ENCODE peak calls at places on chromosomes 1 and 21, in ten cellular contexts. X is CD8-positive, alpha-beta T cell; T is HCT116; A is astrocyte of the cerebellum; U is heart left ventricle; W is PC-9; Q is RWPE2; G is endothelial cell of umbilical vein; Y is lung; Z is mammary epithelial cell. P is an unnamed sample.

GRCh38 chr1:116571215-116571919 is 541 bp upstream of the CD58 start:
- DNase-seq in X (no peak), Q (no peak), T (no peak), Z (peak; percentile 48), A (no peak), W (no peak), Y (no peak), G (no peak), U (no peak), P (no peak)

GRCh38 chr1:40986929-40987328 is 7.4 kb downstream of the CTPS1 start:
- DNase-seq in G (peak; percentile 41), X (no peak), A (no peak), Y (no peak), U (no peak), Q (no peak), Z (no peak), W (no peak), T (no peak), P (no peak)

GRCh38 chr21:16358784-16359183 is 629.0 kb downstream of the USP25 start:
- DNase-seq in Q (no peak), U (no peak), Z (no peak), A (no peak), Y (no peak), T (no peak), W (no peak), X (no peak), G (no peak), P (no peak)

GRCh38 chr1:208269338-208269666 is 25.1 kb upstream of the PLXNA2 start:
- DNase-seq in T (no peak), X (no peak), G (no peak), Z (no peak), Q (no peak), U (no peak), W (no peak), A (no peak), Y (no peak), P (no peak)

GRCh38 chr1:114322207-114322606 is 168.5 kb upstream of the SYT6 start:
- DNase-seq in A (no peak), T (no peak), W (no peak), Y (no peak), Z (no peak), G (no peak), Q (no peak), U (no peak), X (no peak), P (no peak)

GRCh38 chr1:178997428-178997827 is 28.3 kb upstream of the FAM20B start:
- DNase-seq in A (no peak), X (no peak), U (no peak), Z (no peak), Y (no peak), Q (no peak), T (no peak), W (no peak), G (no peak), P (no peak)

GRCh38 chr1:18546026-18546425 is 65.3 kb downstream of the KLHDC7A start:
- DNase-seq in Z (no peak), G (no peak), T (no peak), Y (no peak), Q (no peak), U (no peak), X (no peak), W (no peak), A (no peak), P (no peak)

GRCh38 chr1:87151500-87152421 is 176.9 kb upstream of the LMO4 start:
- DNase-seq in Z (no peak), U (peak; percentile 78), T (no peak), A (no peak), Q (no peak), X (no peak), Y (peak; percentile 67), G (peak; percentile 64), W (peak; percentile 71), P (no peak)

GRCh38 chr1:82400521-82400920 is 599.8 kb downstream of the ADGRL2 start:
- DNase-seq in A (no peak), Z (no peak), Y (no peak), U (no peak), W (no peak), G (peak; percentile 84), Q (no peak), X (no peak), T (no peak), P (no peak)

GRCh38 chr1:74162333-74162732 is 35.6 kb downstream of the LRRIQ3 start:
- DNase-seq in Z (no peak), A (no peak), Y (no peak), G (no peak), Q (no peak), T (no peak), W (no peak), X (no peak), U (no peak), P (no peak)

GRCh38 chr1:31575373-31576140 is 758 bp upstream of the TINAGL1 start:
- DNase-seq in Y (peak; percentile 83), U (no peak), W (peak; percentile 91), G (no peak), X (peak; percentile 41), Q (peak; percentile 93), Z (peak; percentile 95), A (no peak), T (peak; percentile 86), P (no peak)

GRCh38 chr21:32915099-32915498 is 110.6 kb upstream of the OLIG2 start:
- DNase-seq in W (no peak), T (no peak), A (no peak), Q (no peak), X (no peak), U (no peak), Z (no peak), Y (no peak), G (no peak), P (no peak)

GRCh38 chr1:50450861-50451653 is 27.8 kb upstream of the DMRTA2 start:
- DNase-seq in Z (no peak), W (no peak), Y (no peak), U (no peak), A (no peak), Q (no peak), X (no peak), G (no peak), T (no peak), P (no peak)

GRCh38 chr1:149846600-149847466 is 52.5 kb upstream of the BOLA1 start:
- DNase-seq in T (no peak), Z (no peak), Y (no peak), X (no peak), W (no peak), A (no peak), Q (no peak), G (no peak), U (no peak), P (no peak)
- H3K4me3 ChIP-seq in T (no peak overlapping the region), Z (no peak overlapping the region), Y (no peak overlapping the region), X (no peak overlapping the region), W (no peak overlapping the region), A (no peak overlapping the region), Q (no peak overlapping the region), G (no peak overlapping the region), U (no peak overlapping the region), P (no peak overlapping the region)

DNA sequence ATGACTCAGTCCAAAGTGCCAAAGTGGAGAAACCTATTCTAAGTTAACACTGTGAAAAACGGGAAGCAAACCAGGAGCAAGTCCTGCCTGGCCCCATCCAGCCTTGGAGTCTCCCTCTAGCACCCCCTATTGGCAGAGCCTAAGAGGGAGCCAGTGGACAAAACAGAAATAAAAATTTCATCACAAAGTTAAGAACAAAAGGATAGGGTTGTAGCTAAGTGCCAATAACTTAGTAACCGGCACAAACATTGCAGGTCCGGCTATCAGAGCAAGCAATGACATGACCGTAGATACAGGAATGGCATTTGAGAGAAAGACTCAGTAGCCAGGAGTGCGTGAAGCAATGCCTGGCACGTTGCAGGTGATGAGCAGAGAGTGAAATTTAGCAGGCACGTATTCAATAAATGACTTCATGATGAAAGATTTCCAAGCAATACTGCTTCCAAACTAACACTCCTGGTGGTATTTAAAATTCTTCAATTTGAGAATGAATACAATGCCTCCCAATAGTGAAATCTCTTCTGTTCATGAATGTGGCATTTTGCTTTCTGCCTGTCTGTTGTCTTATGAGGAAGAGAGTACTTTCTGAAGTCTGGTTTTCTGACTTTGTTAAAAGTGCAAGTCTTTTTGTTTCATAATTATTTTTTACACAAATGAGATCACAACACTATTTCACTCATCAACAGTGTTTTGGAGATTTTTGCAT is 391.0 kb downstream of the OMA1 start:
- DNase-seq in T (peak; percentile 13), X (no peak), W (no peak), Z (peak; percentile 40), U (peak; percentile 30), A (no peak), Q (no peak), G (no peak), Y (no peak), P (no peak)
- TF ChIP-seq CTCF in T (peak; percentile 74), X (no peak), W (peak; percentile 49), Z (peak; percentile 83), U (peak; percentile 57), A (peak; percentile 41), Q (peak; percentile 15), G (no peak), Y (no peak), P (peak; percentile 68)

GRCh38 chr1:17070163-17070525 is 16.3 kb upstream of the SDHB start:
- DNase-seq in Z (no peak), X (no peak), T (no peak), Q (no peak), Y (no peak), G (no peak), U (no peak), A (no peak), W (no peak), P (no peak)

GRCh38 chr1:17069452-17070162 is 15.8 kb upstream of the SDHB start:
- DNase-seq in T (no peak), Z (no peak), W (no peak), Y (no peak), A (no peak), Q (no peak), X (no peak), G (no peak), U (no peak), P (no peak)

GRCh38 chr1:17075470-17076255 is 21.8 kb upstream of the SDHB start:
- DNase-seq in Q (no peak), X (no peak), Y (no peak), Z (no peak), W (no peak), A (no peak), G (no peak), T (peak; percentile 18), U (no peak), P (no peak)

GRCh38 chr1:17068789-17069188 is 15.0 kb upstream of the SDHB start:
- DNase-seq in W (no peak), Q (no peak), X (no peak), A (no peak), Y (no peak), T (no peak), U (no peak), G (no peak), Z (no peak), P (no peak)

DNA sequence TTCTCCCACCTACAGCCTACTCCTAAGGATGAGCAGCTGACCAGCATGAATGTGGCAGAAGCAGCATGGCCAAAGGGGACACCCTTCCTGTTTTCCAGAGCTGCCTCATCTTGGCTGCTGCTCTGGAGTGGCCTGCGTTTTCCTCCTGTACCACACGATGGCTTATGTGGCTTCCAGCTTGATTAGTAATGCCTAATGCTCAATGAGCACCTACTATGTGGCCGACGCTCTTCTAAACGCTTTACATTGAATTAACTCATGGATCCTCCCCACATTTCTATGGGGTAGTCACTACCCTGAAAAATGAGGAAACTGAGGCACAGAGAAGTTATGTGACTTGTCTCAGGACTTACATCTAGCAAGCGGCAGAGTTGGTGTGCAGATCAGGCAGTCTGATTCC is 18.0 kb upstream of the SDHB start:
- DNase-seq in Z (no peak), X (no peak), Y (no peak), U (no peak), A (no peak), W (no peak), Q (no peak), T (no peak), G (no peak), P (no peak)
- H3K4me3 ChIP-seq in Z (no peak overlapping the region), X (no peak overlapping the region), Y (no peak overlapping the region), U (no peak overlapping the region), A (no peak overlapping the region), W (no peak overlapping the region), Q (no peak overlapping the region), T (no peak overlapping the region), G (no peak overlapping the region), P (no peak overlapping the region)

GRCh38 chr1:5394111-5394510 is 598.1 kb downstream of the NPHP4 start:
- DNase-seq in Z (no peak), A (no peak), T (no peak), Q (peak; percentile 31), X (no peak), W (no peak), U (no peak), Y (no peak), G (no peak), P (no peak)
- TF ChIP-seq CTCF in Z (no peak), A (no peak), T (no peak), Q (no peak), X (no peak), W (peak; percentile 32), U (no peak), Y (no peak), G (no peak), P (no peak)